ENCODE peak calls at places on chromosomes 5 and 9, in ten cellular contexts. Z, R, Q, N, G, O, J, H, E and M are unnamed samples.

GRCh38 chr9:129252937-129253819 is 75.1 kb upstream of the IER5L start:
- DNase-seq in Z (peak), R (peak), Q (peak), N (no peak), G (no peak), O (no peak), J (no peak), H (no peak), E (peak), M (no peak)

GRCh38 chr5:126234563-126235195 is 188.5 kb upstream of the GRAMD2B start:
- DNase-seq in Z (no peak), R (peak), Q (peak), N (peak), G (peak), O (peak), J (peak), H (peak), E (peak), M (no peak)

GRCh38 chr5:618450-618849 is 6.3 kb downstream of the CEP72 start:
- DNase-seq in Z (no peak), R (no peak), Q (no peak), N (no peak), G (no peak), O (no peak), J (no peak), H (no peak), E (no peak), M (no peak)

GRCh38 chr9:112396872-112397271 is 17.0 kb downstream of the HSDL2 start:
- DNase-seq in Z (no peak), R (peak), Q (no peak), N (no peak), G (no peak), O (no peak), J (no peak), H (no peak), E (no peak), M (no peak)

GRCh38 chr5:165495829-165496380 is 1990.5 kb downstream of the MAT2B start:
- DNase-seq in Z (no peak), R (no peak), Q (no peak), N (peak), G (no peak), O (peak), J (no peak), H (peak), E (no peak), M (no peak)

GRCh38 chr5:2759696-2760461 is 8.4 kb upstream of the IRX2 start:
- DNase-seq in Z (no peak), R (no peak), Q (no peak), N (peak), G (no peak), O (no peak), J (no peak), H (no peak), E (no peak), M (no peak)

GRCh38 chr5:127002390-127002789 is 28.0 kb downstream of the MARCHF3 start:
- DNase-seq in Z (no peak), R (peak), Q (no peak), N (no peak), G (no peak), O (peak), J (no peak), H (peak), E (no peak), M (no peak)

GRCh38 chr9:130755377-130756007 is 61.9 kb downstream of the EXOSC2 start:
- DNase-seq in Z (no peak), R (no peak), Q (no peak), N (no peak), G (no peak), O (no peak), J (no peak), H (no peak), E (no peak), M (no peak)

GRCh38 chr9:17597977-17598376 is 19.1 kb downstream of the SH3GL2 start:
- DNase-seq in Z (no peak), R (no peak), Q (no peak), N (no peak), G (no peak), O (no peak), J (no peak), H (no peak), E (no peak), M (no peak)

GRCh38 chr5:75089137-75089536 is 36.8 kb upstream of the GCNT4 start:
- DNase-seq in Z (no peak), R (no peak), Q (no peak), N (peak), G (no peak), O (no peak), J (no peak), H (no peak), E (no peak), M (no peak)

GRCh38 chr5:78300464-78301045 is 6.1 kb upstream of the AP3B1 start:
- DNase-seq in Z (no peak), R (no peak), Q (no peak), N (peak), G (no peak), O (peak), J (no peak), H (peak), E (no peak), M (no peak)

GRCh38 chr9:32426278-32426939 is 42.0 kb downstream of the ACO1 start:
- DNase-seq in Z (no peak), R (peak), Q (no peak), N (peak), G (peak), O (peak), J (no peak), H (peak), E (no peak), M (peak)

GRCh38 chr9:114786251-114786650 is 19.6 kb downstream of the TNFSF15 start:
- DNase-seq in Z (no peak), R (no peak), Q (no peak), N (peak), G (peak), O (no peak), J (no peak), H (peak), E (no peak), M (no peak)

GRCh38 chr5:151896041-151896691 is 28.5 kb downstream of the GLRA1 start:
- DNase-seq in Z (no peak), R (no peak), Q (peak), N (peak), G (peak), O (peak), J (no peak), H (peak), E (no peak), M (no peak)

GRCh38 chr5:68499952-68500351 is 284.4 kb downstream of the PIK3R1 start:
- DNase-seq in Z (no peak), R (no peak), Q (no peak), N (no peak), G (no peak), O (peak), J (no peak), H (peak), E (no peak), M (peak)

GRCh38 chr5:137619191-137619870 is 116.6 kb downstream of the KLHL3 start:
- DNase-seq in Z (peak), R (no peak), Q (peak), N (peak), G (no peak), O (peak), J (no peak), H (peak), E (peak), M (peak)

GRCh38 chr9:35495984-35496383 is 6.1 kb downstream of the RUSC2 start:
- DNase-seq in Z (no peak), R (no peak), Q (no peak), N (no peak), G (no peak), O (no peak), J (no peak), H (no peak), E (no peak), M (no peak)

GRCh38 chr9:72983056-72983455 is 30.2 kb upstream of the ALDH1A1 start:
- DNase-seq in Z (no peak), R (peak), Q (no peak), N (no peak), G (peak), O (no peak), J (no peak), H (no peak), E (no peak), M (no peak)

GRCh38 chr5:154221371-154221896 is 30.9 kb downstream of the GALNT10 start:
- DNase-seq in Z (peak), R (no peak), Q (no peak), N (peak), G (peak), O (peak), J (no peak), H (peak), E (no peak), M (peak)

GRCh38 chr9:114733814-114734213 is 51.8 kb upstream of the TEX48 start:
- DNase-seq in Z (no peak), R (no peak), Q (no peak), N (peak), G (no peak), O (peak), J (no peak), H (peak), E (no peak), M (no peak)

GRCh38 chr5:59587489-59588337 is 305.8 kb downstream of the PDE4D start:
- DNase-seq in Z (no peak), R (no peak), Q (peak), N (no peak), G (peak), O (peak), J (peak), H (peak), E (peak), M (no peak)

GRCh38 chr9:36991516-36992134 is 42.4 kb downstream of the PAX5 start:
- DNase-seq in Z (no peak), R (no peak), Q (peak), N (peak), G (no peak), O (peak), J (peak), H (peak), E (peak), M (no peak)

GRCh38 chr9:33649463-33649862 is 125.4 kb downstream of the ANKRD18B start:
- DNase-seq in Z (no peak), R (no peak), Q (no peak), N (no peak), G (no peak), O (no peak), J (no peak), H (no peak), E (no peak), M (no peak)

GRCh38 chr5:134432174-134432573 is 20.5 kb upstream of the CDKN2AIPNL start:
- DNase-seq in Z (no peak), R (no peak), Q (no peak), N (no peak), G (no peak), O (no peak), J (no peak), H (no peak), E (no peak), M (no peak)

GRCh38 chr9:95043826-95044225 is 273.7 kb downstream of the FANCC start:
- DNase-seq in Z (no peak), R (no peak), Q (no peak), N (no peak), G (no peak), O (no peak), J (no peak), H (no peak), E (no peak), M (no peak)

GRCh38 chr9:112180387-112180881 is 5.3 kb upstream of the SUSD1 start:
- DNase-seq in Z (no peak), R (peak), Q (no peak), N (no peak), G (peak), O (no peak), J (no peak), H (peak), E (no peak), M (no peak)

GRCh38 chr9:91148306-91148705 is 213.4 kb downstream of the AUH start:
- DNase-seq in Z (no peak), R (no peak), Q (no peak), N (no peak), G (no peak), O (no peak), J (no peak), H (no peak), E (no peak), M (no peak)

GRCh38 chr5:38258319-38259061 is at the start of gene EGFLAM:
- DNase-seq in Z (no peak), R (no peak), Q (peak), N (peak), G (peak), O (peak), J (peak), H (no peak), E (peak), M (no peak)

GRCh38 chr9:121599186-121599871 is 52.1 kb upstream of the DAB2IP start:
- DNase-seq in Z (peak), R (peak), Q (peak), N (peak), G (peak), O (no peak), J (peak), H (no peak), E (peak), M (no peak)

GRCh38 chr9:121599872-121600585 is 51.4 kb upstream of the DAB2IP start:
- DNase-seq in Z (no peak), R (no peak), Q (peak), N (peak), G (no peak), O (no peak), J (no peak), H (no peak), E (no peak), M (no peak)

GRCh38 chr9:121597693-121598166 is 53.7 kb upstream of the DAB2IP start:
- DNase-seq in Z (no peak), R (no peak), Q (no peak), N (no peak), G (no peak), O (no peak), J (no peak), H (no peak), E (no peak), M (no peak)

GRCh38 chr9:121596515-121596914 is 54.9 kb upstream of the DAB2IP start:
- DNase-seq in Z (no peak), R (no peak), Q (no peak), N (no peak), G (no peak), O (no peak), J (no peak), H (no peak), E (no peak), M (no peak)

GRCh38 chr9:121598167-121599000 is 53.0 kb upstream of the DAB2IP start:
- DNase-seq in Z (peak), R (no peak), Q (peak), N (no peak), G (peak), O (peak), J (peak), H (peak), E (no peak), M (peak)
- TF ChIP-seq CTCF in Z (peak), R (no peak), Q (peak), N (no peak), G (peak), O (peak), J (no peak), H (peak), E (no peak), M (peak)

DNA sequence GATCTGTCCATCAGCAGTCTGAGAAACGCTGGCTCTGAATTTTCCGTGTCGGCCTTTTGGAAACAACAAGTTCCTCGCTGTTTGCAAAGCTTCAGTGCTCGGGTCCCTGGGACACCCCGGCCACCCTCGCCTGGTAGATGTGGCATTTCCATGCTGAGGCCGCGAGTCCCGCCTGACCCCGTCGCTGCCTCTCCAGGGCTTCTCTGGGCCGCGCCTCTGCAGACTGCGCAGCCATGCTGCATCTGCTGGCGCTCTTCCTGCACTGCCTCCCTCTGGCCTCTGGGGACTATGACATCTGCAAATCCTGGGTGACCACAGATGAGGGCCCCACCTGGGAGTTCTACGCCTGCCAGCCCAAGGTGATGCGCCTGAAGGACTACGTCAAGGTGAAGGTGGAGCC is 4.7 kb downstream of the NTNG2 start:
- DNase-seq in Z (no peak), R (no peak), Q (peak), N (no peak), G (peak), O (no peak), J (no peak), H (no peak), E (no peak), M (no peak)
- TF ChIP-seq CTCF in Z (no peak), R (peak), Q (peak), N (peak), G (peak), O (peak), J (no peak), H (no peak), E (peak), M (no peak)

GRCh38 chr5:72842816-72843215 is 26.4 kb downstream of the TNPO1 start:
- DNase-seq in Z (no peak), R (no peak), Q (peak), N (peak), G (peak), O (peak), J (no peak), H (no peak), E (no peak), M (no peak)
- TF ChIP-seq CTCF in Z (no peak), R (peak), Q (peak), N (no peak), G (peak), O (no peak), J (no peak), H (peak), E (peak), M (no peak)

DNA sequence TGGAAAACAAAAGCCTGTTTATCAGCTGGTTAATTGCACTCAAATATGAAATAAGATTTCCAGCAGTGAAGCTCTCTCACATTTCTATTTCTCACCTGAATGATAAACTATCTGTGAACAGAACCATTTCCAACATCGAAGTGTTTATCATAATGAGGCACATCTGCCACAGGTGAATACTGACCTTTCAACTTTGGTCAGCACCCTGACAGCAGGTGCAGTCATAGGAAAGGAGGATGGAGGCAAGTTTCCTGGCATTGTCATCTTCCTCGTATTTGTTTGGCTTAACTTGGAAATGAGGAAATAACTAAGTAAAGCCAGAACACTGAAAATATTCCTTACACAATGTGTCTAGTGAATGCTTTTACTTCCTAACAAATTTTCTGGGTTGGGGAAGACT is 716.4 kb downstream of the NR2F1-AS1 start:
- DNase-seq in Z (no peak), R (no peak), Q (no peak), N (no peak), G (no peak), O (no peak), J (no peak), H (no peak), E (no peak), M (no peak)
- TF ChIP-seq CTCF in Z (no peak), R (no peak), Q (no peak), N (no peak), G (no peak), O (no peak), J (no peak), H (no peak), E (no peak), M (no peak)

GRCh38 chr9:136119259-136120118 is 814 bp upstream of the TMEM250 start:
- DNase-seq in Z (no peak), R (peak), Q (peak), N (no peak), G (peak), O (peak), J (peak), H (peak), E (peak), M (no peak)
- TF ChIP-seq CTCF in Z (no peak), R (peak), Q (no peak), N (no peak), G (no peak), O (no peak), J (no peak), H (no peak), E (no peak), M (no peak)

GRCh38 chr5:61724102-61724501 is 392.0 kb downstream of the ZSWIM6 start:
- DNase-seq in Z (no peak), R (no peak), Q (no peak), N (no peak), G (no peak), O (no peak), J (no peak), H (no peak), E (no peak), M (no peak)
- TF ChIP-seq CTCF in Z (no peak), R (no peak), Q (no peak), N (no peak), G (no peak), O (no peak), J (no peak), H (no peak), E (no peak), M (no peak)

DNA sequence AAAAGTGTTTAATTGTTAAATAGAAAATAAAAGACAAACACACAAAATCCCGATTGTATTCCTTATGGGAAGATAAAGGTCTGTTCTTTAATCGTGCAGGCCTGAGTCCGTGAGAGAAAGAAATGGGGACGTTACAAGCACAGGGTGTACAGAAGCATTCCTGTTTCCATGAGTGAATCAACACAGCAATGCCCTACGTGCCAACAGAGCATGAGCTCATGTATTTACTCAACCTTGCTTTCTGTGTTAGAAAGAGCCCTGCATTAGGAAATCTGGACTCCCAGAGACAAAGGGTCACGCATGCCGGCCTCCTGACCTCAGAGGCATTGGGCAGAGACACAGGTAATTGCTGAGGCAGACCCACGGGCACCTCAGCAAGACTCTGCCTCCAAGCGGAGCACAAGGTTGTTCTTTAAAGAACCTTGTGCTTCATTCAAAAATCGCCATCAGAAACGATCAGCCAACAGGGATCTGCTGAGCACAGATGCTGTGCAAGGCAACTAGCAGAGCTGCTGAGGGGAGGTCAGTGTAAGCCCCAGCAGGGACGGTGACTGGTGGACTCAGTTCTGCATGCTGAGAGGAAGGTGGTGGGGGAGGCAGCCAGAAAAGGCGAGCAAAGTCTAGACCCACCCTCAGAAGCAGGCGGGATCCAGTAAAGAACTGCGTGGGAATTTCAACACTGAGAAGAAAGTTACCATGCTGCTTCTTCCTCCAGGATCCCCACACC is 101.0 kb downstream of the TLE1 start:
- DNase-seq in Z (peak), R (peak), Q (no peak), N (peak), G (peak), O (peak), J (no peak), H (peak), E (no peak), M (no peak)
- TF ChIP-seq CTCF in Z (no peak), R (peak), Q (no peak), N (no peak), G (no peak), O (no peak), J (no peak), H (no peak), E (no peak), M (no peak)

GRCh38 chr5:122434120-122434519 is 122.1 kb downstream of the SNCAIP start:
- DNase-seq in Z (no peak), R (no peak), Q (no peak), N (no peak), G (no peak), O (peak), J (no peak), H (no peak), E (no peak), M (no peak)

GRCh38 chr5:122434547-122434946 is 122.5 kb downstream of the SNCAIP start:
- DNase-seq in Z (no peak), R (no peak), Q (no peak), N (no peak), G (no peak), O (peak), J (no peak), H (no peak), E (no peak), M (no peak)

GRCh38 chr5:122426301-122426700 is 114.3 kb downstream of the SNCAIP start:
- DNase-seq in Z (no peak), R (no peak), Q (no peak), N (no peak), G (no peak), O (no peak), J (no peak), H (no peak), E (no peak), M (no peak)

GRCh38 chr5:122429545-122430327 is 117.7 kb downstream of the SNCAIP start:
- DNase-seq in Z (no peak), R (no peak), Q (no peak), N (no peak), G (no peak), O (no peak), J (no peak), H (no peak), E (no peak), M (no peak)

GRCh38 chr5:122430328-122430586 is 118.2 kb downstream of the SNCAIP start:
- DNase-seq in Z (no peak), R (no peak), Q (no peak), N (no peak), G (no peak), O (no peak), J (no peak), H (no peak), E (no peak), M (no peak)
- TF ChIP-seq CTCF in Z (no peak), R (no peak), Q (no peak), N (no peak), G (no peak), O (no peak), J (no peak), H (no peak), E (no peak), M (no peak)